ENCODE peak calls at places on chromosomes 3 and 15, in nine cellular contexts. One of them, this sample, is unnamed.

GRCh38 chr3:101216710-101217457 is 103.5 kb downstream of the IMPG2 start:
- DNase-seq in stimulated activated CD4-positive, alpha-beta T cell treated with anti-CD3 and anti-CD28 coated beads, Interleukin-2, amount 100 ng/mL, for 48 hours: no peak
- DNase-seq in T-helper 1 cell: no peak
- DNase-seq in NB4: no peak
- DNase-seq in mucosa of gallbladder: no peak
- DNase-seq in GM23338: no peak
- DNase-seq in pancreas: no peak
- DNase-seq in HFF-Myc: no peak
- DNase-seq in ascending aorta: peak; percentile 85
- DNase-seq in this sample: no peak

GRCh38 chr3:128619146-128619890 is 31.3 kb downstream of the RPN1 start:
- DNase-seq in stimulated activated CD4-positive, alpha-beta T cell treated with anti-CD3 and anti-CD28 coated beads, Interleukin-2, amount 100 ng/mL, for 48 hours: no peak
- DNase-seq in T-helper 1 cell: peak; percentile 73
- DNase-seq in NB4: peak; percentile 88
- DNase-seq in mucosa of gallbladder: no peak
- DNase-seq in GM23338: no peak
- DNase-seq in pancreas: no peak
- DNase-seq in HFF-Myc: peak; percentile 31
- DNase-seq in ascending aorta: no peak
- DNase-seq in this sample: no peak

GRCh38 chr15:101318147-101318809 is 23.2 kb upstream of the SNRPA1 start:
- DNase-seq in stimulated activated CD4-positive, alpha-beta T cell treated with anti-CD3 and anti-CD28 coated beads, Interleukin-2, amount 100 ng/mL, for 48 hours: no peak
- DNase-seq in T-helper 1 cell: no peak
- DNase-seq in NB4: no peak
- DNase-seq in mucosa of gallbladder: no peak
- DNase-seq in GM23338: no peak
- DNase-seq in pancreas: no peak
- DNase-seq in HFF-Myc: no peak
- DNase-seq in ascending aorta: peak; percentile 44
- DNase-seq in this sample: no peak

GRCh38 chr15:87844031-87844430 is 412.5 kb downstream of the NTRK3 start:
- DNase-seq in stimulated activated CD4-positive, alpha-beta T cell treated with anti-CD3 and anti-CD28 coated beads, Interleukin-2, amount 100 ng/mL, for 48 hours: no peak
- DNase-seq in T-helper 1 cell: no peak
- DNase-seq in NB4: no peak
- DNase-seq in mucosa of gallbladder: no peak
- DNase-seq in GM23338: no peak
- DNase-seq in pancreas: no peak
- DNase-seq in HFF-Myc: no peak
- DNase-seq in ascending aorta: no peak
- DNase-seq in this sample: no peak

GRCh38 chr3:192727032-192727847 is at the start of gene FGF12:
- DNase-seq in stimulated activated CD4-positive, alpha-beta T cell treated with anti-CD3 and anti-CD28 coated beads, Interleukin-2, amount 100 ng/mL, for 48 hours: no peak
- DNase-seq in T-helper 1 cell: no peak
- DNase-seq in NB4: no peak
- DNase-seq in mucosa of gallbladder: peak; percentile 37
- DNase-seq in GM23338: peak; percentile 96
- DNase-seq in pancreas: peak; percentile 38
- DNase-seq in HFF-Myc: peak; percentile 2
- DNase-seq in ascending aorta: peak; percentile 61
- DNase-seq in this sample: no peak

GRCh38 chr3:42649006-42649405 is 4.5 kb upstream of the ZBTB47 start:
- DNase-seq in stimulated activated CD4-positive, alpha-beta T cell treated with anti-CD3 and anti-CD28 coated beads, Interleukin-2, amount 100 ng/mL, for 48 hours: no peak
- DNase-seq in T-helper 1 cell: no peak
- DNase-seq in NB4: no peak
- DNase-seq in mucosa of gallbladder: no peak
- DNase-seq in GM23338: no peak
- DNase-seq in pancreas: no peak
- DNase-seq in HFF-Myc: no peak
- DNase-seq in ascending aorta: no peak
- DNase-seq in this sample: no peak

GRCh38 chr3:132317229-132317948 is at the start of gene ACP3:
- DNase-seq in stimulated activated CD4-positive, alpha-beta T cell treated with anti-CD3 and anti-CD28 coated beads, Interleukin-2, amount 100 ng/mL, for 48 hours: no peak
- DNase-seq in T-helper 1 cell: no peak
- DNase-seq in NB4: peak; percentile 92
- DNase-seq in mucosa of gallbladder: peak; percentile 37
- DNase-seq in GM23338: peak; percentile 80
- DNase-seq in pancreas: peak; percentile 71
- DNase-seq in HFF-Myc: peak; percentile 36
- DNase-seq in ascending aorta: no peak
- DNase-seq in this sample: no peak

GRCh38 chr3:127685708-127686511 is 13.2 kb downstream of the ABTB1 start:
- DNase-seq in stimulated activated CD4-positive, alpha-beta T cell treated with anti-CD3 and anti-CD28 coated beads, Interleukin-2, amount 100 ng/mL, for 48 hours: no peak
- DNase-seq in T-helper 1 cell: no peak
- DNase-seq in NB4: no peak
- DNase-seq in mucosa of gallbladder: no peak
- DNase-seq in GM23338: no peak
- DNase-seq in pancreas: no peak
- DNase-seq in HFF-Myc: no peak
- DNase-seq in ascending aorta: no peak
- DNase-seq in this sample: no peak

GRCh38 chr3:9696480-9697220 is 7.0 kb upstream of the CPNE9 start:
- DNase-seq in stimulated activated CD4-positive, alpha-beta T cell treated with anti-CD3 and anti-CD28 coated beads, Interleukin-2, amount 100 ng/mL, for 48 hours: no peak
- DNase-seq in T-helper 1 cell: no peak
- DNase-seq in NB4: no peak
- DNase-seq in mucosa of gallbladder: no peak
- DNase-seq in GM23338: no peak
- DNase-seq in pancreas: no peak
- DNase-seq in HFF-Myc: no peak
- DNase-seq in ascending aorta: no peak
- DNase-seq in this sample: no peak

GRCh38 chr3:83601704-83602103 is 1357.1 kb upstream of the CADM2 start:
- DNase-seq in stimulated activated CD4-positive, alpha-beta T cell treated with anti-CD3 and anti-CD28 coated beads, Interleukin-2, amount 100 ng/mL, for 48 hours: no peak
- DNase-seq in T-helper 1 cell: no peak
- DNase-seq in NB4: no peak
- DNase-seq in mucosa of gallbladder: no peak
- DNase-seq in GM23338: no peak
- DNase-seq in pancreas: no peak
- DNase-seq in HFF-Myc: no peak
- DNase-seq in ascending aorta: no peak
- DNase-seq in this sample: no peak

GRCh38 chr15:58293622-58294550 is 137.9 kb upstream of the LIPC start:
- DNase-seq in stimulated activated CD4-positive, alpha-beta T cell treated with anti-CD3 and anti-CD28 coated beads, Interleukin-2, amount 100 ng/mL, for 48 hours: no peak
- DNase-seq in T-helper 1 cell: no peak
- DNase-seq in NB4: no peak
- DNase-seq in mucosa of gallbladder: no peak
- DNase-seq in GM23338: no peak
- DNase-seq in pancreas: no peak
- DNase-seq in HFF-Myc: no peak
- DNase-seq in ascending aorta: no peak
- DNase-seq in this sample: no peak

GRCh38 chr3:48928679-48929078 is 10.0 kb downstream of the ARIH2 start:
- DNase-seq in stimulated activated CD4-positive, alpha-beta T cell treated with anti-CD3 and anti-CD28 coated beads, Interleukin-2, amount 100 ng/mL, for 48 hours: no peak
- DNase-seq in T-helper 1 cell: peak; percentile 32
- DNase-seq in NB4: no peak
- DNase-seq in mucosa of gallbladder: no peak
- DNase-seq in GM23338: no peak
- DNase-seq in pancreas: no peak
- DNase-seq in HFF-Myc: no peak
- DNase-seq in ascending aorta: no peak
- DNase-seq in this sample: no peak

GRCh38 chr15:41914406-41914805 is 20.6 kb upstream of the SPTBN5 start:
- DNase-seq in stimulated activated CD4-positive, alpha-beta T cell treated with anti-CD3 and anti-CD28 coated beads, Interleukin-2, amount 100 ng/mL, for 48 hours: no peak
- DNase-seq in T-helper 1 cell: no peak
- DNase-seq in NB4: no peak
- DNase-seq in mucosa of gallbladder: no peak
- DNase-seq in GM23338: no peak
- DNase-seq in pancreas: no peak
- DNase-seq in HFF-Myc: no peak
- DNase-seq in ascending aorta: no peak
- DNase-seq in this sample: no peak

GRCh38 chr3:14243782-14244181 is 65.2 kb downstream of the LSM3 start:
- DNase-seq in stimulated activated CD4-positive, alpha-beta T cell treated with anti-CD3 and anti-CD28 coated beads, Interleukin-2, amount 100 ng/mL, for 48 hours: no peak
- DNase-seq in T-helper 1 cell: no peak
- DNase-seq in NB4: no peak
- DNase-seq in mucosa of gallbladder: no peak
- DNase-seq in GM23338: no peak
- DNase-seq in pancreas: no peak
- DNase-seq in HFF-Myc: no peak
- DNase-seq in ascending aorta: peak; percentile 15
- DNase-seq in this sample: no peak

GRCh38 chr3:58577269-58577821 is at the start of gene FAM107A:
- DNase-seq in stimulated activated CD4-positive, alpha-beta T cell treated with anti-CD3 and anti-CD28 coated beads, Interleukin-2, amount 100 ng/mL, for 48 hours: no peak
- DNase-seq in T-helper 1 cell: no peak
- DNase-seq in NB4: no peak
- DNase-seq in mucosa of gallbladder: no peak
- DNase-seq in GM23338: peak; percentile 87
- DNase-seq in pancreas: peak; percentile 44
- DNase-seq in HFF-Myc: peak; percentile 29
- DNase-seq in ascending aorta: peak; percentile 76
- DNase-seq in this sample: no peak

GRCh38 chr3:141979050-141979671 is 102.7 kb downstream of the ATP1B3 start:
- DNase-seq in stimulated activated CD4-positive, alpha-beta T cell treated with anti-CD3 and anti-CD28 coated beads, Interleukin-2, amount 100 ng/mL, for 48 hours: no peak
- DNase-seq in T-helper 1 cell: no peak
- DNase-seq in NB4: no peak
- DNase-seq in mucosa of gallbladder: no peak
- DNase-seq in GM23338: no peak
- DNase-seq in pancreas: no peak
- DNase-seq in HFF-Myc: peak; percentile 38
- DNase-seq in ascending aorta: no peak
- DNase-seq in this sample: no peak

GRCh38 chr3:15289661-15290060 is 42.7 kb downstream of the SH3BP5 start:
- DNase-seq in stimulated activated CD4-positive, alpha-beta T cell treated with anti-CD3 and anti-CD28 coated beads, Interleukin-2, amount 100 ng/mL, for 48 hours: no peak
- DNase-seq in T-helper 1 cell: no peak
- DNase-seq in NB4: no peak
- DNase-seq in mucosa of gallbladder: no peak
- DNase-seq in GM23338: no peak
- DNase-seq in pancreas: no peak
- DNase-seq in HFF-Myc: no peak
- DNase-seq in ascending aorta: no peak
- DNase-seq in this sample: no peak

GRCh38 chr3:72255736-72256559 is 471.0 kb upstream of the PROK2 start:
- DNase-seq in stimulated activated CD4-positive, alpha-beta T cell treated with anti-CD3 and anti-CD28 coated beads, Interleukin-2, amount 100 ng/mL, for 48 hours: no peak
- DNase-seq in T-helper 1 cell: peak; percentile 58
- DNase-seq in NB4: no peak
- DNase-seq in mucosa of gallbladder: peak; percentile 66
- DNase-seq in GM23338: peak; percentile 9
- DNase-seq in pancreas: peak; percentile 70
- DNase-seq in HFF-Myc: no peak
- DNase-seq in ascending aorta: no peak
- DNase-seq in this sample: peak; percentile 23

GRCh38 chr15:67992834-67993233 is 61.3 kb upstream of the PIAS1 start:
- DNase-seq in stimulated activated CD4-positive, alpha-beta T cell treated with anti-CD3 and anti-CD28 coated beads, Interleukin-2, amount 100 ng/mL, for 48 hours: no peak
- DNase-seq in T-helper 1 cell: no peak
- DNase-seq in NB4: no peak
- DNase-seq in mucosa of gallbladder: no peak
- DNase-seq in GM23338: no peak
- DNase-seq in pancreas: no peak
- DNase-seq in HFF-Myc: no peak
- DNase-seq in ascending aorta: no peak
- DNase-seq in this sample: no peak

GRCh38 chr3:29186131-29186599 is 94.7 kb upstream of the RBMS3 start:
- DNase-seq in stimulated activated CD4-positive, alpha-beta T cell treated with anti-CD3 and anti-CD28 coated beads, Interleukin-2, amount 100 ng/mL, for 48 hours: no peak
- DNase-seq in T-helper 1 cell: no peak
- DNase-seq in NB4: no peak
- DNase-seq in mucosa of gallbladder: no peak
- DNase-seq in GM23338: no peak
- DNase-seq in pancreas: no peak
- DNase-seq in HFF-Myc: peak; percentile 80
- DNase-seq in ascending aorta: no peak
- DNase-seq in this sample: no peak

GRCh38 chr3:179416681-179417080 is 34.6 kb downstream of the GNB4 start:
- DNase-seq in stimulated activated CD4-positive, alpha-beta T cell treated with anti-CD3 and anti-CD28 coated beads, Interleukin-2, amount 100 ng/mL, for 48 hours: no peak
- DNase-seq in T-helper 1 cell: no peak
- DNase-seq in NB4: no peak
- DNase-seq in mucosa of gallbladder: no peak
- DNase-seq in GM23338: no peak
- DNase-seq in pancreas: no peak
- DNase-seq in HFF-Myc: no peak
- DNase-seq in ascending aorta: no peak
- DNase-seq in this sample: no peak

GRCh38 chr3:123374016-123374415 is 74.9 kb downstream of the ADCY5 start:
- DNase-seq in stimulated activated CD4-positive, alpha-beta T cell treated with anti-CD3 and anti-CD28 coated beads, Interleukin-2, amount 100 ng/mL, for 48 hours: no peak
- DNase-seq in T-helper 1 cell: no peak
- DNase-seq in NB4: no peak
- DNase-seq in mucosa of gallbladder: no peak
- DNase-seq in GM23338: no peak
- DNase-seq in pancreas: no peak
- DNase-seq in HFF-Myc: no peak
- DNase-seq in ascending aorta: peak; percentile 45
- DNase-seq in this sample: no peak

This sample was measured in T-cell.